ENCODE peak calls at places on chromosomes 16 and 17, in six cellular contexts. R is stomach, E is esophagus squamous epithelium, N is RKO, O is nucleus accumbens, H is cardiac fibroblast. D is an unnamed sample.

GRCh38 chr17:31401456-31402254 is 10.2 kb downstream of the RAB11FIP4 start:
- DNase-seq in H (no peak), O (no peak), R (no peak), E (no peak), N (no peak), D (no peak)

GRCh38 chr17:72604518-72604917 is 483.7 kb downstream of the SOX9 start:
- DNase-seq in R (no peak), E (no peak), H (no peak), N (no peak), O (no peak), D (no peak)

GRCh38 chr17:43844241-43844640 is 2.7 kb upstream of the CD300LG start:
- DNase-seq in N (no peak), E (no peak), O (no peak), H (no peak), R (no peak), D (no peak)

GRCh38 chr16:5354645-5355044 is 257.1 kb upstream of the EEF2KMT start:
- DNase-seq in H (no peak), E (no peak), N (no peak), R (no peak), O (no peak), D (no peak)

GRCh38 chr16:48911700-48912099 is 301.7 kb upstream of the N4BP1 start:
- DNase-seq in O (no peak), R (no peak), H (peak), E (no peak), N (no peak), D (no peak)

GRCh38 chr17:6913608-6914443 is 82.0 kb upstream of the ALOX12 start:
- DNase-seq in R (peak), O (peak), H (peak), E (no peak), N (peak), D (peak)

GRCh38 chr17:82959990-82960418 is 119.4 kb upstream of the METRNL start:
- DNase-seq in O (no peak), N (no peak), E (no peak), R (peak), H (no peak), D (no peak)

GRCh38 chr16:80547145-80547544 is 6.4 kb downstream of the DYNLRB2 start:
- DNase-seq in O (no peak), H (no peak), R (no peak), E (no peak), N (no peak), D (no peak)

GRCh38 chr16:68086336-68086821 is 1.2 kb downstream of the NFATC3 start:
- DNase-seq in N (peak), O (no peak), H (no peak), R (no peak), E (no peak), D (no peak)

GRCh38 chr16:73058221-73058615 is 10.3 kb upstream of the ZFHX3 start:
- DNase-seq in N (peak), H (peak), O (no peak), R (peak), E (no peak), D (no peak)

GRCh38 chr16:27461483-27462171 is 59.7 kb downstream of the IL21R start:
- DNase-seq in H (peak), N (no peak), R (no peak), E (no peak), O (no peak), D (no peak)

GRCh38 chr17:76485569-76485968 is 15.7 kb downstream of the RHBDF2 start:
- DNase-seq in H (no peak), O (no peak), N (no peak), E (no peak), R (no peak), D (peak)

GRCh38 chr17:31467502-31468256 is 76.2 kb downstream of the RAB11FIP4 start:
- DNase-seq in E (no peak), N (no peak), H (no peak), O (peak), R (peak), D (no peak)

GRCh38 chr17:37710344-37710886 is 34.4 kb downstream of the HNF1B start:
- DNase-seq in O (no peak), H (peak), E (no peak), N (peak), R (peak), D (no peak)

GRCh38 chr17:80970762-80971703 is 20.6 kb upstream of the CHMP6 start:
- DNase-seq in R (no peak), E (no peak), O (no peak), H (no peak), N (no peak), D (no peak)

GRCh38 chr16:67546761-67547422 is 15.4 kb upstream of the CTCF start:
- DNase-seq in R (peak), E (no peak), O (peak), H (peak), N (peak), D (peak)

GRCh38 chr17:42653179-42654124 is 5.6 kb upstream of the TUBG2 start:
- DNase-seq in H (peak), O (no peak), R (no peak), E (no peak), N (no peak), D (peak)

GRCh38 chr17:19024101-19025078 is 19.8 kb upstream of the FAM83G start:
- DNase-seq in R (no peak), H (no peak), O (no peak), N (peak), E (no peak), D (peak)

D was measured in tibial artery.